ENCODE peak calls at places on chromosomes 5 and 9, in nine cellular contexts. One of them, this sample, is unnamed.

GRCh38 chr5:57488308-57488955 is 5.8 kb upstream of the ACTBL2 start:
- DNase-seq in LNCaP clone FGC: no peak
- DNase-seq in NCI-H460: no peak
- DNase-seq in Kasumi-1: no peak
- DNase-seq in glutamatergic neuron: no peak
- DNase-seq in midbrain: no peak
- DNase-seq in HT1080: peak; percentile 83
- DNase-seq in HuH-7.5: no peak
- DNase-seq in coronary artery: no peak
- DNase-seq in this sample: peak; percentile 78

GRCh38 chr5:27318701-27319100 is 280.3 kb upstream of the CDH9 start:
- DNase-seq in LNCaP clone FGC: no peak
- DNase-seq in NCI-H460: no peak
- DNase-seq in Kasumi-1: no peak
- DNase-seq in glutamatergic neuron: no peak
- DNase-seq in midbrain: no peak
- DNase-seq in HT1080: no peak
- DNase-seq in HuH-7.5: no peak
- DNase-seq in coronary artery: no peak
- DNase-seq in this sample: peak; percentile 24

GRCh38 chr5:13763719-13764118 is 180.8 kb downstream of the DNAH5 start:
- DNase-seq in LNCaP clone FGC: no peak
- DNase-seq in NCI-H460: no peak
- DNase-seq in Kasumi-1: no peak
- DNase-seq in glutamatergic neuron: no peak
- DNase-seq in midbrain: no peak
- DNase-seq in HT1080: no peak
- DNase-seq in HuH-7.5: no peak
- DNase-seq in coronary artery: no peak
- DNase-seq in this sample: no peak

GRCh38 chr9:113528088-113528487 is 64.6 kb downstream of the RGS3 start:
- DNase-seq in LNCaP clone FGC: no peak
- DNase-seq in NCI-H460: no peak
- DNase-seq in Kasumi-1: no peak
- DNase-seq in glutamatergic neuron: no peak
- DNase-seq in midbrain: no peak
- DNase-seq in HT1080: no peak
- DNase-seq in HuH-7.5: no peak
- DNase-seq in coronary artery: no peak
- DNase-seq in this sample: no peak

GRCh38 chr5:175576591-175576990 is 81.3 kb upstream of the HRH2 start:
- DNase-seq in LNCaP clone FGC: no peak
- DNase-seq in NCI-H460: no peak
- DNase-seq in Kasumi-1: no peak
- DNase-seq in glutamatergic neuron: no peak
- DNase-seq in midbrain: no peak
- DNase-seq in HT1080: no peak
- DNase-seq in HuH-7.5: no peak
- DNase-seq in coronary artery: no peak
- DNase-seq in this sample: no peak

GRCh38 chr9:22693151-22693550 is 246.5 kb downstream of the DMRTA1 start:
- DNase-seq in LNCaP clone FGC: no peak
- DNase-seq in NCI-H460: no peak
- DNase-seq in Kasumi-1: no peak
- DNase-seq in glutamatergic neuron: no peak
- DNase-seq in midbrain: no peak
- DNase-seq in HT1080: peak; percentile 3
- DNase-seq in HuH-7.5: no peak
- DNase-seq in coronary artery: no peak
- DNase-seq in this sample: no peak

GRCh38 chr5:112097768-112098167 is 321.3 kb downstream of the EPB41L4A start:
- DNase-seq in LNCaP clone FGC: no peak
- DNase-seq in NCI-H460: no peak
- DNase-seq in Kasumi-1: no peak
- DNase-seq in glutamatergic neuron: no peak
- DNase-seq in midbrain: no peak
- DNase-seq in HT1080: peak; percentile 11
- DNase-seq in HuH-7.5: no peak
- DNase-seq in coronary artery: no peak
- DNase-seq in this sample: peak; percentile 2

GRCh38 chr5:53397845-53398244 is 82.6 kb upstream of the FST start:
- DNase-seq in LNCaP clone FGC: no peak
- DNase-seq in NCI-H460: no peak
- DNase-seq in Kasumi-1: no peak
- DNase-seq in glutamatergic neuron: no peak
- DNase-seq in midbrain: peak; percentile 1
- DNase-seq in HT1080: peak; percentile 83
- DNase-seq in HuH-7.5: no peak
- DNase-seq in coronary artery: no peak
- DNase-seq in this sample: peak; percentile 93

GRCh38 chr5:147098233-147098790 is 136.5 kb upstream of the STK32A start:
- DNase-seq in LNCaP clone FGC: no peak
- DNase-seq in NCI-H460: peak; percentile 14
- DNase-seq in Kasumi-1: peak; percentile 7
- DNase-seq in glutamatergic neuron: peak; percentile 35
- DNase-seq in midbrain: peak; percentile 64
- DNase-seq in HT1080: peak; percentile 40
- DNase-seq in HuH-7.5: no peak
- DNase-seq in coronary artery: no peak
- DNase-seq in this sample: peak; percentile 68

GRCh38 chr5:113394658-113395057 is 40.1 kb downstream of the TSSK1B start:
- DNase-seq in LNCaP clone FGC: no peak
- DNase-seq in NCI-H460: no peak
- DNase-seq in Kasumi-1: no peak
- DNase-seq in glutamatergic neuron: no peak
- DNase-seq in midbrain: no peak
- DNase-seq in HT1080: no peak
- DNase-seq in HuH-7.5: no peak
- DNase-seq in coronary artery: no peak
- DNase-seq in this sample: no peak

GRCh38 chr9:113541019-113541900 is 77.7 kb downstream of the RGS3 start:
- DNase-seq in LNCaP clone FGC: no peak
- DNase-seq in NCI-H460: no peak
- DNase-seq in Kasumi-1: no peak
- DNase-seq in glutamatergic neuron: peak; percentile 63
- DNase-seq in midbrain: peak; percentile 71
- DNase-seq in HT1080: peak; percentile 31
- DNase-seq in HuH-7.5: peak; percentile 43
- DNase-seq in coronary artery: peak; percentile 65
- DNase-seq in this sample: peak; percentile 84

GRCh38 chr9:114246558-114246957 is 76.3 kb upstream of the ORM1 start:
- DNase-seq in LNCaP clone FGC: no peak
- DNase-seq in NCI-H460: no peak
- DNase-seq in Kasumi-1: no peak
- DNase-seq in glutamatergic neuron: no peak
- DNase-seq in midbrain: no peak
- DNase-seq in HT1080: no peak
- DNase-seq in HuH-7.5: no peak
- DNase-seq in coronary artery: no peak
- DNase-seq in this sample: no peak

GRCh38 chr5:16585028-16585667 is 31.6 kb downstream of the RETREG1 start:
- DNase-seq in LNCaP clone FGC: no peak
- DNase-seq in NCI-H460: no peak
- DNase-seq in Kasumi-1: no peak
- DNase-seq in glutamatergic neuron: no peak
- DNase-seq in midbrain: no peak
- DNase-seq in HT1080: no peak
- DNase-seq in HuH-7.5: no peak
- DNase-seq in coronary artery: no peak
- DNase-seq in this sample: no peak

GRCh38 chr5:54820346-54820745 is 165.0 kb downstream of the ESM1 start:
- DNase-seq in LNCaP clone FGC: no peak
- DNase-seq in NCI-H460: no peak
- DNase-seq in Kasumi-1: no peak
- DNase-seq in glutamatergic neuron: no peak
- DNase-seq in midbrain: no peak
- DNase-seq in HT1080: no peak
- DNase-seq in HuH-7.5: no peak
- DNase-seq in coronary artery: no peak
- DNase-seq in this sample: peak; percentile 18

GRCh38 chr9:127561491-127562270 is 50.4 kb upstream of the STXBP1 start:
- DNase-seq in LNCaP clone FGC: no peak
- DNase-seq in NCI-H460: peak; percentile 96
- DNase-seq in Kasumi-1: peak; percentile 81
- DNase-seq in glutamatergic neuron: no peak
- DNase-seq in midbrain: no peak
- DNase-seq in HT1080: peak; percentile 100
- DNase-seq in HuH-7.5: no peak
- DNase-seq in coronary artery: peak; percentile 97
- DNase-seq in this sample: peak; percentile 100

GRCh38 chr5:107985144-107985543 is 314.4 kb upstream of the EFNA5 start:
- DNase-seq in LNCaP clone FGC: peak; percentile 94
- DNase-seq in NCI-H460: no peak
- DNase-seq in Kasumi-1: no peak
- DNase-seq in glutamatergic neuron: no peak
- DNase-seq in midbrain: no peak
- DNase-seq in HT1080: no peak
- DNase-seq in HuH-7.5: no peak
- DNase-seq in coronary artery: no peak
- DNase-seq in this sample: no peak

GRCh38 chr9:85401998-85402397 is 339.8 kb downstream of the AGTPBP1 start:
- DNase-seq in LNCaP clone FGC: peak; percentile 79
- DNase-seq in NCI-H460: no peak
- DNase-seq in Kasumi-1: no peak
- DNase-seq in glutamatergic neuron: no peak
- DNase-seq in midbrain: no peak
- DNase-seq in HT1080: no peak
- DNase-seq in HuH-7.5: no peak
- DNase-seq in coronary artery: no peak
- DNase-seq in this sample: peak; percentile 43

GRCh38 chr9:27714388-27714787 is 141.1 kb upstream of the C9orf72 start:
- DNase-seq in LNCaP clone FGC: no peak
- DNase-seq in NCI-H460: no peak
- DNase-seq in Kasumi-1: no peak
- DNase-seq in glutamatergic neuron: no peak
- DNase-seq in midbrain: no peak
- DNase-seq in HT1080: no peak
- DNase-seq in HuH-7.5: no peak
- DNase-seq in coronary artery: no peak
- DNase-seq in this sample: no peak

GRCh38 chr5:34676409-34676808 is 20.3 kb downstream of the RAI14 start:
- DNase-seq in LNCaP clone FGC: no peak
- DNase-seq in NCI-H460: no peak
- DNase-seq in Kasumi-1: no peak
- DNase-seq in glutamatergic neuron: no peak
- DNase-seq in midbrain: no peak
- DNase-seq in HT1080: peak; percentile 41
- DNase-seq in HuH-7.5: no peak
- DNase-seq in coronary artery: no peak
- DNase-seq in this sample: no peak

GRCh38 chr9:132554755-132555154 is 27.7 kb upstream of the BARHL1 start:
- DNase-seq in LNCaP clone FGC: no peak
- DNase-seq in NCI-H460: no peak
- DNase-seq in Kasumi-1: no peak
- DNase-seq in glutamatergic neuron: no peak
- DNase-seq in midbrain: no peak
- DNase-seq in HT1080: no peak
- DNase-seq in HuH-7.5: no peak
- DNase-seq in coronary artery: no peak
- DNase-seq in this sample: no peak

GRCh38 chr5:140111859-140112551 is 1.9 kb upstream of the PURA start:
- DNase-seq in LNCaP clone FGC: no peak
- DNase-seq in NCI-H460: no peak
- DNase-seq in Kasumi-1: peak; percentile 26
- DNase-seq in glutamatergic neuron: no peak
- DNase-seq in midbrain: no peak
- DNase-seq in HT1080: no peak
- DNase-seq in HuH-7.5: no peak
- DNase-seq in coronary artery: no peak
- DNase-seq in this sample: no peak

GRCh38 chr5:79992891-79993290 is 1.8 kb upstream of the MTX3 start:
- DNase-seq in LNCaP clone FGC: no peak
- DNase-seq in NCI-H460: no peak
- DNase-seq in Kasumi-1: no peak
- DNase-seq in glutamatergic neuron: no peak
- DNase-seq in midbrain: no peak
- DNase-seq in HT1080: no peak
- DNase-seq in HuH-7.5: no peak
- DNase-seq in coronary artery: no peak
- DNase-seq in this sample: no peak

This sample was measured in A172.